ENCODE peak calls at places on chromosomes 5 and 9, in eight cellular contexts. W is astrocyte of the cerebellum, I is left colon, Q is A172, R is NCI-H524 treated with DMSO at 0.1 percent for 48 hours, Z is amniotic stem cell, G is omental fat pad, S is iPS-NIHi11. K is an unnamed sample.

GRCh38 chr5:150119421-150120061 is 33.2 kb upstream of the CSF1R start:
- DNase-seq in Z (no peak), G (no peak), Q (no peak), R (no peak), I (no peak), S (no peak), W (no peak), K (no peak)

GRCh38 chr9:80650964-80651555 is 1038.3 kb downstream of the TLE1 start:
- DNase-seq in W (peak; percentile 67), Q (peak; percentile 46), Z (peak; percentile 25), R (no peak), G (no peak), S (no peak), I (no peak), K (no peak)

GRCh38 chr5:2536632-2537031 is 214.8 kb downstream of the IRX2 start:
- DNase-seq in Z (no peak), Q (no peak), G (no peak), I (no peak), R (no peak), S (no peak), W (no peak), K (no peak)

GRCh38 chr5:138824924-138825863 is 49.9 kb downstream of the LRRTM2 start:
- DNase-seq in R (peak; percentile 2), W (no peak), Z (no peak), G (no peak), Q (no peak), I (no peak), S (no peak), K (no peak)

GRCh38 chr9:4548796-4549725 is 58.8 kb downstream of the SLC1A1 start:
- DNase-seq in W (no peak), G (no peak), Z (no peak), Q (no peak), S (peak; percentile 62), R (no peak), I (peak; percentile 40), K (peak; percentile 5)

GRCh38 chr9:16824545-16825041 is 45.9 kb downstream of the BNC2 start:
- DNase-seq in S (no peak), W (no peak), Z (no peak), G (no peak), Q (peak; percentile 1), I (no peak), R (no peak), K (no peak)

GRCh38 chr9:109707355-109707754 is 72.6 kb upstream of the PALM2AKAP2 start:
- DNase-seq in R (no peak), I (no peak), S (no peak), G (no peak), W (no peak), Z (no peak), Q (no peak), K (no peak)

GRCh38 chr9:135850737-135851136 is 56.6 kb downstream of the CAMSAP1 start:
- DNase-seq in S (no peak), W (no peak), Z (no peak), Q (peak; percentile 44), I (no peak), G (no peak), R (no peak), K (no peak)

GRCh38 chr5:150539206-150539605 is 31.3 kb downstream of the NDST1 start:
- DNase-seq in S (no peak), I (no peak), W (no peak), R (no peak), G (no peak), Z (no peak), Q (no peak), K (no peak)

GRCh38 chr5:133996683-133997252 is 8.0 kb downstream of the VDAC1 start:
- DNase-seq in Q (no peak), R (no peak), I (no peak), S (peak; percentile 63), G (no peak), Z (no peak), W (no peak), K (no peak)

GRCh38 chr5:172106511-172107356 is 81.3 kb downstream of the STK10 start:
- DNase-seq in R (no peak), I (peak; percentile 63), Z (no peak), G (peak; percentile 89), Q (peak; percentile 24), W (no peak), S (peak; percentile 82), K (peak; percentile 12)

GRCh38 chr5:101838329-101838964 is 457.6 kb downstream of the SLCO4C1 start:
- DNase-seq in G (no peak), Q (peak; percentile 43), I (no peak), R (no peak), Z (no peak), S (no peak), W (peak; percentile 53), K (no peak)

GRCh38 chr5:69444127-69444754 is 29.3 kb downstream of the MARVELD2 start:
- DNase-seq in Z (no peak), S (no peak), R (no peak), I (no peak), Q (no peak), G (no peak), W (no peak), K (no peak)

GRCh38 chr9:94829380-94830070 is 103.0 kb downstream of the AOPEP start:
- DNase-seq in Q (no peak), S (no peak), G (no peak), R (no peak), I (no peak), W (no peak), Z (no peak), K (no peak)

GRCh38 chr9:83266618-83267543 is 203.9 kb upstream of the RASEF start:
- DNase-seq in S (no peak), G (no peak), R (no peak), I (no peak), Q (peak; percentile 68), W (no peak), Z (no peak), K (no peak)

GRCh38 chr5:122150128-122150685 is 20.9 kb downstream of the ZNF474 start:
- DNase-seq in I (no peak), Q (peak; percentile 65), S (no peak), Z (no peak), W (no peak), G (no peak), R (no peak), K (no peak)

GRCh38 chr5:2175041-2175440 is 292.3 kb upstream of the IRX4 start:
- DNase-seq in Q (no peak), R (no peak), G (no peak), I (no peak), S (no peak), W (no peak), Z (no peak), K (no peak)

GRCh38 chr5:437281-437771 is 5.7 kb upstream of the EXOC3 start:
- DNase-seq in R (no peak), Z (no peak), S (no peak), I (no peak), G (no peak), W (no peak), Q (no peak), K (no peak)

GRCh38 chr5:8845316-8845715 is 700.6 kb downstream of the SEMA5A start:
- DNase-seq in S (no peak), R (no peak), G (no peak), Z (no peak), Q (peak; percentile 21), W (no peak), I (no peak), K (no peak)

GRCh38 chr5:36691993-36692392 is 85.6 kb downstream of the SLC1A3 start:
- DNase-seq in G (no peak), Q (no peak), S (no peak), W (no peak), I (no peak), Z (no peak), R (no peak), K (no peak)

GRCh38 chr9:98108540-98109031 is 10.4 kb downstream of the TRIM14 start:
- DNase-seq in W (no peak), S (no peak), I (no peak), Q (no peak), G (no peak), Z (no peak), R (no peak), K (no peak)

GRCh38 chr5:8691221-8691620 is 822.3 kb downstream of the MTRR start:
- DNase-seq in S (no peak), I (no peak), G (no peak), Z (no peak), R (no peak), Q (no peak), W (no peak), K (no peak)

GRCh38 chr5:160009591-160009989 is 651 bp downstream of the TTC1 start:
- DNase-seq in S (no peak), Q (no peak), W (no peak), R (no peak), Z (no peak), G (no peak), I (no peak), K (no peak)

GRCh38 chr5:115398726-115399125 is 102.3 kb upstream of the CCDC112 start:
- DNase-seq in R (no peak), Q (peak; percentile 79), G (no peak), S (no peak), I (no peak), Z (no peak), W (peak; percentile 76), K (no peak)

GRCh38 chr5:152688561-152689274 is 283.6 kb upstream of the NMUR2 start:
- DNase-seq in I (no peak), Q (peak; percentile 97), R (peak; percentile 6), W (peak; percentile 97), G (no peak), S (peak; percentile 19), Z (no peak), K (no peak)

GRCh38 chr9:105050296-105050695 is 122.3 kb upstream of the ABCA1 start:
- DNase-seq in R (no peak), Q (no peak), Z (no peak), I (no peak), G (no peak), W (no peak), S (no peak), K (no peak)

GRCh38 chr9:121690766-121691165 is 39.3 kb downstream of the DAB2IP start:
- DNase-seq in S (peak; percentile 40), R (no peak), I (no peak), W (no peak), Z (no peak), Q (no peak), G (no peak), K (no peak)

GRCh38 chr5:35230043-35230611 is at the start of gene PRLR:
- DNase-seq in S (peak; percentile 38), W (no peak), Q (no peak), G (no peak), I (peak; percentile 68), Z (no peak), R (no peak), K (no peak)

GRCh38 chr9:127729522-127730256 is 5.4 kb downstream of the TOR2A start:
- DNase-seq in Z (no peak), Q (no peak), R (no peak), I (no peak), W (no peak), G (no peak), S (no peak), K (no peak)

GRCh38 chr9:77575785-77576184 is 72.3 kb downstream of the GNA14 start:
- DNase-seq in R (no peak), Z (no peak), I (no peak), Q (peak; percentile 50), G (no peak), W (peak; percentile 12), S (peak; percentile 71), K (no peak)